ENCODE peak calls at places on chromosomes 3 and 15, in six cellular contexts. One of them, this sample, is unnamed.

GRCh38 chr3:55243686-55244085 is 243.4 kb downstream of the WNT5A start:
- DNase-seq in pancreas: no peak
- DNase-seq in SW480: no peak
- DNase-seq in H7: no peak
- DNase-seq in hepatocyte: no peak
- DNase-seq in colonic mucosa: no peak
- DNase-seq in this sample: no peak

GRCh38 chr3:149015383-149015782 is 24.0 kb downstream of the GYG1 start:
- DNase-seq in pancreas: no peak
- DNase-seq in SW480: no peak
- DNase-seq in H7: no peak
- DNase-seq in hepatocyte: no peak
- DNase-seq in colonic mucosa: no peak
- DNase-seq in this sample: no peak

GRCh38 chr3:118817748-118818165 is 216.9 kb downstream of the IGSF11 start:
- DNase-seq in pancreas: no peak
- DNase-seq in SW480: peak
- DNase-seq in H7: peak
- DNase-seq in hepatocyte: peak
- DNase-seq in colonic mucosa: peak
- DNase-seq in this sample: peak

GRCh38 chr3:51946796-51947195 is 4.6 kb downstream of the PARP3 start:
- DNase-seq in pancreas: no peak
- DNase-seq in SW480: no peak
- DNase-seq in H7: no peak
- DNase-seq in hepatocyte: no peak
- DNase-seq in colonic mucosa: no peak
- DNase-seq in this sample: no peak

GRCh38 chr3:191269289-191270085 is 59.7 kb upstream of the CCDC50 start:
- DNase-seq in pancreas: no peak
- DNase-seq in SW480: peak
- DNase-seq in H7: no peak
- DNase-seq in hepatocyte: no peak
- DNase-seq in colonic mucosa: no peak
- DNase-seq in this sample: no peak

GRCh38 chr15:85753791-85754452 is 40.8 kb downstream of the KLHL25 start:
- DNase-seq in pancreas: no peak
- DNase-seq in SW480: no peak
- DNase-seq in H7: peak
- DNase-seq in hepatocyte: no peak
- DNase-seq in colonic mucosa: no peak
- DNase-seq in this sample: no peak

GRCh38 chr3:113585720-113586119 is 53.4 kb downstream of the SIDT1 start:
- DNase-seq in pancreas: no peak
- DNase-seq in SW480: no peak
- DNase-seq in H7: peak
- DNase-seq in hepatocyte: no peak
- DNase-seq in colonic mucosa: no peak
- DNase-seq in this sample: no peak

GRCh38 chr15:39183177-39183881 is 397.6 kb upstream of the THBS1 start:
- DNase-seq in pancreas: no peak
- DNase-seq in SW480: no peak
- DNase-seq in H7: no peak
- DNase-seq in hepatocyte: no peak
- DNase-seq in colonic mucosa: no peak
- DNase-seq in this sample: peak